ENCODE peak calls at places on chromosomes 12 and 14, in six cellular contexts. J is tibial artery; C is central memory CD4-positive, alpha-beta T cell; P is naive B cell; E is NCI-H774; V is mesothelial cell of epicardium. W is an unnamed sample.

GRCh38 chr12:6241495-6241894 is 41.3 kb downstream of the CD9 start:
- DNase-seq in J (peak), C (no peak), P (no peak), E (no peak), V (no peak), W (no peak)

GRCh38 chr14:90402009-90402408 is 5.2 kb downstream of the CALM1 start:
- DNase-seq in J (no peak), C (no peak), P (no peak), E (no peak), V (no peak), W (no peak)

GRCh38 chr12:13559318-13559978 is 362.9 kb downstream of the EMP1 start:
- DNase-seq in J (no peak), C (no peak), P (no peak), E (no peak), V (no peak), W (no peak)

GRCh38 chr12:34404377-34405285 is 382.3 kb downstream of the ALG10 start:
- DNase-seq in J (peak), C (no peak), P (no peak), E (no peak), V (peak), W (no peak)

GRCh38 chr12:59383426-59383822 is 212.4 kb upstream of the SLC16A7 start:
- DNase-seq in J (no peak), C (no peak), P (no peak), E (no peak), V (no peak), W (no peak)

GRCh38 chr12:14408208-14408607 is 42.7 kb downstream of the ATF7IP start:
- DNase-seq in J (no peak), C (peak), P (no peak), E (no peak), V (no peak), W (no peak)

GRCh38 chr14:70894868-70895267 is 12.4 kb upstream of the PCNX1 start:
- DNase-seq in J (no peak), C (no peak), P (no peak), E (no peak), V (no peak), W (no peak)

GRCh38 chr12:7638764-7639570 is 26.7 kb downstream of the APOBEC1 start:
- DNase-seq in J (peak), C (peak), P (peak), E (peak), V (peak), W (peak)

GRCh38 chr12:94676011-94676709 is 25.8 kb upstream of the TMCC3 start:
- DNase-seq in J (peak), C (peak), P (peak), E (no peak), V (no peak), W (peak)

GRCh38 chr12:68733661-68734071 is 12.3 kb upstream of the SLC35E3 start:
- DNase-seq in J (no peak), C (no peak), P (no peak), E (no peak), V (no peak), W (no peak)

GRCh38 chr12:109981311-109981710 is 14.9 kb downstream of the GIT2 start:
- DNase-seq in J (no peak), C (peak), P (no peak), E (no peak), V (no peak), W (peak)

GRCh38 chr14:101131451-101131916 is 228.0 kb upstream of the RTL1 start:
- DNase-seq in J (no peak), C (no peak), P (no peak), E (no peak), V (peak), W (no peak)

GRCh38 chr14:76759589-76759988 is 1.7 kb upstream of the VASH1 start:
- DNase-seq in J (peak), C (no peak), P (no peak), E (no peak), V (no peak), W (no peak)

GRCh38 chr12:57604454-57605307 is at the start of gene DTX3:
- DNase-seq in J (peak), C (peak), P (no peak), E (peak), V (peak), W (no peak)

GRCh38 chr14:102733326-102733725 is 43.9 kb upstream of the TRAF3 start:
- DNase-seq in J (peak), C (no peak), P (no peak), E (no peak), V (no peak), W (no peak)

GRCh38 chr12:79690606-79691298 is at the start of gene PAWR:
- DNase-seq in J (peak), C (no peak), P (peak), E (peak), V (peak), W (peak)

GRCh38 chr14:45990252-45990651 is 661.3 kb downstream of the RPL10L start:
- DNase-seq in J (no peak), C (no peak), P (no peak), E (no peak), V (no peak), W (peak)

GRCh38 chr12:52692253-52692652 is 11.1 kb downstream of the KRT77 start:
- DNase-seq in J (no peak), C (no peak), P (no peak), E (no peak), V (no peak), W (no peak)

GRCh38 chr14:77028384-77029246 is at the start of gene IRF2BPL:
- DNase-seq in J (peak), C (peak), P (peak), E (peak), V (peak), W (peak)

GRCh38 chr12:8742501-8742900 is 44.7 kb downstream of the RIMKLB start:
- DNase-seq in J (no peak), C (no peak), P (no peak), E (no peak), V (no peak), W (no peak)

GRCh38 chr12:4303750-4304149 is 17.3 kb upstream of the TIGAR start:
- DNase-seq in J (peak), C (no peak), P (no peak), E (no peak), V (no peak), W (no peak)

GRCh38 chr14:67623114-67623513 is 3.4 kb downstream of the ARG2 start:
- DNase-seq in J (no peak), C (no peak), P (no peak), E (no peak), V (no peak), W (no peak)

GRCh38 chr12:104632724-104633181 is 176.0 kb downstream of the CHST11 start:
- DNase-seq in J (no peak), C (no peak), P (no peak), E (no peak), V (no peak), W (peak)

GRCh38 chr12:116673713-116674112 is 64.2 kb downstream of the SPRING1 start:
- DNase-seq in J (no peak), C (no peak), P (no peak), E (peak), V (no peak), W (peak)

GRCh38 chr12:206746-207440 is 7.1 kb downstream of the SLC6A12 start:
- DNase-seq in J (no peak), C (no peak), P (no peak), E (no peak), V (no peak), W (no peak)

GRCh38 chr12:76080729-76081415 is 3.6 kb downstream of the NAP1L1 start:
- DNase-seq in J (no peak), C (no peak), P (peak), E (no peak), V (no peak), W (peak)

GRCh38 chr14:76882646-76883045 is 56.4 kb downstream of the LRRC74A start:
- DNase-seq in J (no peak), C (no peak), P (no peak), E (no peak), V (no peak), W (no peak)

GRCh38 chr12:101901782-101902181 is 24.4 kb downstream of the DRAM1 start:
- DNase-seq in J (no peak), C (no peak), P (no peak), E (no peak), V (no peak), W (no peak)

GRCh38 chr12:51028811-51029146 is 2.6 kb upstream of the SLC11A2 start:
- DNase-seq in J (no peak), C (no peak), P (no peak), E (no peak), V (no peak), W (no peak)

GRCh38 chr12:24679135-24679534 is 269.8 kb downstream of the BCAT1 start:
- DNase-seq in J (no peak), C (no peak), P (no peak), E (no peak), V (no peak), W (no peak)

GRCh38 chr12:29317556-29318363 is 63.2 kb downstream of the ERGIC2 start:
- DNase-seq in J (no peak), C (peak), P (peak), E (peak), V (no peak), W (peak)

GRCh38 chr14:89746654-89747053 is 207.9 kb downstream of the EFCAB11 start:
- DNase-seq in J (no peak), C (no peak), P (no peak), E (no peak), V (no peak), W (no peak)

GRCh38 chr12:75636607-75637006 is 125.2 kb upstream of the KRR1 start:
- DNase-seq in J (no peak), C (no peak), P (no peak), E (no peak), V (no peak), W (no peak)

GRCh38 chr14:105092912-105093425 is 27.7 kb upstream of the GPR132 start:
- DNase-seq in J (peak), C (peak), P (peak), E (no peak), V (peak), W (peak)

GRCh38 chr12:19841451-19841850 is 402.2 kb downstream of the AEBP2 start:
- DNase-seq in J (no peak), C (no peak), P (no peak), E (no peak), V (no peak), W (no peak)

GRCh38 chr14:68655961-68656360 is 136.9 kb downstream of the ZFP36L1 start:
- DNase-seq in J (peak), C (no peak), P (no peak), E (no peak), V (peak), W (no peak)

GRCh38 chr14:68899033-68899603 is 80.0 kb downstream of the ACTN1 start:
- DNase-seq in J (no peak), C (no peak), P (no peak), E (no peak), V (no peak), W (no peak)

GRCh38 chr14:50560929-50561280 is 960 bp downstream of the ATL1 start:
- DNase-seq in J (peak), C (no peak), P (peak), E (peak), V (peak), W (no peak)

GRCh38 chr12:60174914-60175313 is 579.1 kb downstream of the SLC16A7 start:
- DNase-seq in J (no peak), C (no peak), P (no peak), E (no peak), V (no peak), W (no peak)